ENCODE peak calls at places on chromosomes 13 and 19, in four cellular contexts. G, Y, U and A are unnamed samples.

GRCh38 chr19:33821871-33822270 is 25.2 kb downstream of the KCTD15 start:
- DNase-seq in G (no peak), Y (no peak), U (no peak), A (no peak)

GRCh38 chr13:107867701-107868661 is 347.4 kb downstream of the LIG4 start:
- DNase-seq in G (peak; percentile 83), Y (peak; percentile 58), U (no peak), A (no peak)

GRCh38 chr13:113632706-113633484 is 25.1 kb downstream of the ATP4B start:
- DNase-seq in G (no peak), Y (no peak), U (no peak), A (no peak)

GRCh38 chr19:6261883-6262282 is 17.9 kb downstream of the MLLT1 start:
- DNase-seq in G (no peak), Y (no peak), U (no peak), A (no peak)

GRCh38 chr13:26589754-26590153 is 32.3 kb downstream of the WASF3 start:
- DNase-seq in G (no peak), Y (no peak), U (no peak), A (no peak)

GRCh38 chr13:27979001-27979643 is 9.4 kb downstream of the URAD start:
- DNase-seq in G (peak; percentile 44), Y (no peak), U (no peak), A (no peak)

GRCh38 chr13:23730251-23730650 is 158.9 kb downstream of the MIPEP start:
- DNase-seq in G (no peak), Y (no peak), U (no peak), A (no peak)

GRCh38 chr19:36060430-36060829 is 5.7 kb downstream of the WDR62 start:
- DNase-seq in G (peak; percentile 43), Y (peak; percentile 59), U (no peak), A (no peak)

GRCh38 chr19:54379187-54379678 is 14.5 kb upstream of the LAIR1 start:
- DNase-seq in G (no peak), Y (no peak), U (no peak), A (no peak)

GRCh38 chr13:83150616-83151307 is 731.5 kb downstream of the SLITRK1 start:
- DNase-seq in G (no peak), Y (peak; percentile 9), U (peak; percentile 9), A (no peak)

GRCh38 chr19:29675650-29676186 is 10.5 kb downstream of the PLEKHF1 start:
- DNase-seq in G (no peak), Y (no peak), U (no peak), A (no peak)

GRCh38 chr13:112723771-112724170 is 33.9 kb downstream of the ATP11A start:
- DNase-seq in G (no peak), Y (no peak), U (no peak), A (no peak)

GRCh38 chr13:113930711-113931637 is 42.9 kb downstream of the C13orf46 start:
- DNase-seq in G (no peak), Y (no peak), U (no peak), A (no peak)

GRCh38 chr13:99056381-99057014 is 78.6 kb upstream of the DOCK9 start:
- DNase-seq in G (no peak), Y (no peak), U (no peak), A (no peak)

GRCh38 chr13:110648848-110649421 is 33.6 kb downstream of the NAXD start:
- DNase-seq in G (peak; percentile 50), Y (no peak), U (no peak), A (no peak)

GRCh38 chr13:33849211-33849610 is 31.3 kb downstream of the RFC3 start:
- DNase-seq in G (no peak), Y (no peak), U (no peak), A (no peak)

GRCh38 chr13:70188567-70188966 is 80.3 kb upstream of the KLHL1 start:
- DNase-seq in G (no peak), Y (no peak), U (no peak), A (peak; percentile 48)

GRCh38 chr13:73273737-73274136 is 214.9 kb downstream of the KLF5 start:
- DNase-seq in G (no peak), Y (peak; percentile 17), U (peak; percentile 73), A (peak; percentile 92)

GRCh38 chr19:50890422-50891252 is 17.4 kb downstream of the KLK2 start:
- DNase-seq in G (no peak), Y (no peak), U (no peak), A (no peak)

GRCh38 chr13:102838982-102839381 is 6.8 kb upstream of the ERCC5 start:
- DNase-seq in G (no peak), Y (no peak), U (no peak), A (no peak)

GRCh38 chr19:41936416-41936850 is 8.2 kb upstream of the ERFL start:
- DNase-seq in G (no peak), Y (no peak), U (no peak), A (no peak)

GRCh38 chr13:99996177-99996705 is 14.7 kb downstream of the ZIC2 start:
- DNase-seq in G (peak; percentile 57), Y (peak; percentile 45), U (no peak), A (no peak)

GRCh38 chr13:64130600-64130999 is 2715.0 kb upstream of the PCDH20 start:
- DNase-seq in G (no peak), Y (no peak), U (no peak), A (no peak)

GRCh38 chr13:100544866-100545683 is 43.5 kb downstream of the GGACT start:
- DNase-seq in G (no peak), Y (no peak), U (no peak), A (no peak)

GRCh38 chr19:46748325-46749109 is 2.3 kb upstream of the STRN4 start:
- DNase-seq in G (peak; percentile 87), Y (peak; percentile 71), U (no peak), A (no peak)

GRCh38 chr13:93345642-93346220 is 119.1 kb downstream of the GPC6 start:
- DNase-seq in G (no peak), Y (no peak), U (peak; percentile 60), A (no peak)

GRCh38 chr13:45413826-45414312 is 4.3 kb downstream of the SLC25A30 start:
- DNase-seq in G (no peak), Y (peak; percentile 25), U (no peak), A (peak; percentile 38)

GRCh38 chr19:13058951-13059660 is 43.6 kb downstream of the LYL1 start:
- DNase-seq in G (peak; percentile 50), Y (no peak), U (no peak), A (no peak)

GRCh38 chr13:30849611-30850010 is 56.5 kb upstream of the MEDAG start:
- DNase-seq in G (no peak), Y (no peak), U (no peak), A (no peak)

GRCh38 chr13:30846311-30846710 is 59.8 kb upstream of the MEDAG start:
- DNase-seq in G (no peak), Y (no peak), U (no peak), A (no peak)

GRCh38 chr13:30848332-30849027 is 57.6 kb upstream of the MEDAG start:
- DNase-seq in G (no peak), Y (no peak), U (no peak), A (no peak)

GRCh38 chr13:30846844-30847243 is 59.2 kb upstream of the MEDAG start:
- DNase-seq in G (no peak), Y (no peak), U (no peak), A (no peak)

GRCh38 chr13:30847697-30848307 is 58.3 kb upstream of the MEDAG start:
- DNase-seq in G (no peak), Y (peak; percentile 100), U (peak; percentile 85), A (peak; percentile 81)
- H3K4me3 ChIP-seq in G (no peak overlapping the region), Y (peak overlapping the region; percentile 29), U (no peak overlapping the region), A (no peak overlapping the region)

GRCh38 chr19:53019684-53020083 is 6.0 kb downstream of the ERVV-1 start:
- DNase-seq in G (peak; percentile 64), Y (no peak), U (no peak), A (no peak)
- TF ChIP-seq CTCF in G (peak; percentile 52), Y (no peak), U (no peak), A (no peak)

DNA sequence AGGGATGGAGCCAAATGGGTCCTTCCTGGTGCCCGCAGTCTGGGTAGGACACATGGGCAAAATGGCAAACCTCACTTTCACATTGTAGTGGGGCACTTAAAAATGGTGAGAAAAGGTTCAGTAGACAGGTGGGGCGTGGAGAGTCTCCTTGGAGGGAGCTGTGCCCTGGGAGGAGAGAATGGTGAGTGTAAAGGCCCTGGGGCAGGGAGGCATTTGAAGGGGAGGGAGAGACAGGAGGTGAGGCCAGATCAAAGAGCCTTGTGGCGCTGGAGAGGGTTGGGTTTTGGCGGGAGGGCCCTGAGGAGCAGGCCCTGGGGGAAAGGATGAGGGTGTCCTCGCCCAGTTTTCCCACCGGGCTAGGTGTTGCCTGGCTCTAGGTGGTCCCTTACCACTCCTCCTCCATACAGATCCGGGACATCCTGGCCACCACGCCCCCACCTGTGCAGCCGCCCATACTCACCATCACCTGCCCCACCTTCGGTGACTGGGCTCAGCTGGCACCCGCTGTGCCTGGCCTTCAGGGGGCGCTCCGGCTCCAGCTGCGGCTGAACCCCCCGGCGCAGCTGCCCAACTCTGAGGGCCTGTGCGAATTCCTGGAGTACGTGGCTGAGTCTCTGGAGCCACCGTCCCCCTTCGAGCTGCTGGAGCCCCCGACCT is 6.3 kb downstream of the MAP1S start:
- DNase-seq in G (peak; percentile 35), Y (no peak), U (no peak), A (no peak)
- H3K36me3 ChIP-seq in G (no peaks in the 10 kb centered on the region), Y (peaks cover 29% of the 10 kb centered on the region), U (peaks cover 43% of the 10 kb centered on the region), A (peaks cover 3% of the 10 kb centered on the region)

GRCh38 chr19:1170938-1171754 is 2.9 kb downstream of the SBNO2 start:
- DNase-seq in G (peak; percentile 40), Y (peak; percentile 42), U (no peak), A (no peak)

GRCh38 chr19:1168562-1168873 is 5.5 kb downstream of the SBNO2 start:
- DNase-seq in G (no peak), Y (no peak), U (no peak), A (no peak)

GRCh38 chr19:1168877-1169791 is 4.9 kb downstream of the SBNO2 start:
- DNase-seq in G (no peak), Y (peak; percentile 86), U (no peak), A (no peak)

GRCh38 chr19:1171755-1172352 is 2.2 kb downstream of the SBNO2 start:
- DNase-seq in G (peak; percentile 57), Y (no peak), U (no peak), A (no peak)

GRCh38 chr19:1169921-1170885 is 3.9 kb downstream of the SBNO2 start:
- DNase-seq in G (no peak), Y (peak; percentile 88), U (no peak), A (no peak)
- H3K4me3 ChIP-seq in G (no peak overlapping the region), Y (no peak overlapping the region), U (peak overlapping the region; percentile 11), A (no peak overlapping the region)

GRCh38 chr19:4555657-4556561 is 3.6 kb downstream of the SEMA6B start:
- DNase-seq in G (no peak), Y (no peak), U (no peak), A (no peak)
- TF ChIP-seq CTCF in G (no peak), Y (no peak), U (no peak), A (no peak)

GRCh38 chr19:16235811-16236710 is 38.4 kb downstream of the AP1M1 start:
- DNase-seq in G (no peak), Y (no peak), U (no peak), A (no peak)
- H3K36me3 ChIP-seq in G (no peaks in the 10 kb centered on the region), Y (peaks cover 30% of the 10 kb centered on the region), U (peaks cover 30% of the 10 kb centered on the region), A (no peaks in the 10 kb centered on the region)